ENCODE peak calls at places on chromosome 2, in six cellular contexts. P is H9, I is fibroblast of lung, M is cardiac muscle cell, Z is right lobe of liver, D is GM23248. F is an unnamed sample.
A peak's percentile ranks its signal among the peaks of the same experiment; 100 is the strongest.

GRCh38 chr2:240793313-240794177 is 26.5 kb downstream of the KIF1A start:
- DNase-seq in Z (peak; percentile 64), I (no peak), D (no peak), P (no peak), M (no peak), F (no peak)

GRCh38 chr2:112891333-112891950 is 19.5 kb upstream of the IL37 start:
- DNase-seq in Z (no peak), D (no peak), M (no peak), P (no peak), I (no peak), F (no peak)

GRCh38 chr2:215619989-215620388 is 184.1 kb upstream of the FN1 start:
- DNase-seq in M (no peak), P (no peak), I (no peak), Z (no peak), D (peak; percentile 34), F (no peak)

GRCh38 chr2:147420517-147420916 is 424.3 kb upstream of the ACVR2A start:
- DNase-seq in D (no peak), Z (no peak), M (no peak), P (peak; percentile 33), I (no peak), F (no peak)

GRCh38 chr2:26691140-26691539 is 1.4 kb upstream of the KCNK3 start:
- DNase-seq in M (no peak), P (no peak), I (no peak), D (no peak), Z (no peak), F (peak; percentile 49)

GRCh38 chr2:240624011-240624949 is 1.0 kb upstream of the GPR35 start:
- DNase-seq in Z (peak; percentile 49), M (no peak), I (no peak), D (no peak), P (no peak), F (no peak)

GRCh38 chr2:132937629-132938028 is 267.6 kb upstream of the LYPD1 start:
- DNase-seq in Z (no peak), M (no peak), D (peak; percentile 26), P (no peak), I (peak; percentile 54), F (peak; percentile 9)

GRCh38 chr2:33433279-33434235 is 42.9 kb upstream of the RASGRP3 start:
- DNase-seq in Z (no peak), I (peak; percentile 38), D (no peak), M (no peak), P (no peak), F (no peak)

GRCh38 chr2:61165946-61166345 is 4.0 kb downstream of the C2orf74 start:
- DNase-seq in D (no peak), M (no peak), Z (no peak), P (no peak), I (no peak), F (no peak)

GRCh38 chr2:113175101-113175628 is 1.4 kb downstream of the PSD4 start:
- DNase-seq in I (no peak), M (no peak), Z (no peak), D (no peak), P (no peak), F (no peak)

GRCh38 chr2:199144036-199144435 is 313.7 kb downstream of the SATB2 start:
- DNase-seq in M (no peak), I (no peak), P (no peak), Z (no peak), D (no peak), F (no peak)

GRCh38 chr2:111688501-111688900 is 195.5 kb downstream of the ANAPC1 start:
- DNase-seq in I (peak; percentile 52), Z (no peak), M (no peak), P (no peak), D (no peak), F (no peak)

GRCh38 chr2:111689899-111690298 is 194.1 kb downstream of the ANAPC1 start:
- DNase-seq in D (no peak), P (no peak), M (no peak), I (peak; percentile 36), Z (no peak), F (no peak)

GRCh38 chr2:111689174-111689573 is 194.8 kb downstream of the ANAPC1 start:
- DNase-seq in D (no peak), Z (no peak), P (no peak), M (no peak), I (no peak), F (no peak)

GRCh38 chr2:111692311-111692710 is 191.7 kb downstream of the ANAPC1 start:
- DNase-seq in M (no peak), I (no peak), D (no peak), Z (no peak), P (no peak), F (no peak)

DNA sequence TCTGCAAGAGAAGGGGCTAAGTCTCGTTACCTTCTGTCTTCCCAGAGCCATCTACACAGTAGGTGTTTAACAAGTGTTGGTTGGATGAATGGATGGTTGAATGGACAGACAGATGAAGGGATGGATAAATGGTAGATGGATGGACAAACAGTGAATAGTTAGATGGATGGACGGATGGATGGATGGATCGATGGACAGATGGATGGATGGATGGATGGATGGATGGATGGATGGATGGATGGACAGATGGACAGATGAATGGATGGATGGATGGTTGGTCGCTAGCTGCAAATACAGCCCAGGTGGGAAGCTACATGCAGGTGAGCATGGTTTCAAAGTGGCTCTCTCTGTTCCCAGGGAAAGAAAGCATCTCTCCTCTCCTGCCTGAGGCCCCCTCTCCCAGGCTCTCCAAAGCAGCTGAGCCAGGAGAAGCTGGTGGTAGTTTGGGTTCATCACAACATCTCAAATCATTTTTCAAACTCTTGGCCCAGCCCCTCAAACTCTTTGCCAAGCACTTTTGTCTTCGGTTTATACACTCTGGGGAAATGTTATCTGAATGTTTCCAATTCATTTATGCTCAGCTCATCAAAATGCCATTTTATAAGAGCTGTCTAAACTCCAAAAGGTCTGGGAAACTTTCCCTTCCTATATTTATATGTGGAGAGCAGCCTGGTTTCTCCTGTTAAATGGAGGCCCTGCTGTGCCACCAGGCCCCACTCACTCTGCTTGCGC is 192.7 kb downstream of the ANAPC1 start:
- DNase-seq in M (no peak), D (no peak), P (no peak), Z (no peak), I (peak; percentile 33), F (no peak)
- H3K27me3 ChIP-seq in M (no peaks in the 10 kb centered on the region), D (no peaks in the 10 kb centered on the region), P (no peaks in the 10 kb centered on the region), Z (no peaks in the 10 kb centered on the region), I (no peaks in the 10 kb centered on the region), F (no peaks in the 10 kb centered on the region)

GRCh38 chr2:209942936-209943605 is 59.4 kb upstream of the RPE start:
- DNase-seq in I (no peak), P (no peak), M (no peak), D (no peak), Z (no peak), F (no peak)
- H3K27me3 ChIP-seq in I (no peaks in the 10 kb centered on the region), P (no peaks in the 10 kb centered on the region), M (no peaks in the 10 kb centered on the region), D (no peaks in the 10 kb centered on the region), Z (no peaks in the 10 kb centered on the region), F (no peaks in the 10 kb centered on the region)

DNA sequence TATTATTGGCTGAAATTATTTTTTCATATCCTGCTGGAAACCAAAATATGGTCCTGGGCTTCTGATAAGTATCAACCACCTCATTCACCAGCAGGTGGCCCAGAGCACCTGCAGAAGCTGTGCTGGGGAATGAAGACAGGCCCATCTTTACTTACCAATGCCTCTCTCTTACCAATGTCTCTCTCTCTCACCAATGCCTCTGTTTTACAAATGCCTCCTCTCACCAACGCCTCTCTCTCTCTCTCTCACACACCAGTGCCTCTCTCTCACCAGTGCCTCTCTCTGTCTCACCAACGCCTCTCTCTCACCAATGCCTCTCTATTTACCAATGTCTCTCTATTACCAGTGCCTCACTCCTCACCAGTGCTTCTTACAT is 2.3 kb upstream of the MAL start:
- DNase-seq in Z (no peak), P (no peak), M (no peak), D (no peak), I (no peak), F (no peak)
- H3K27me3 ChIP-seq in Z (peaks cover 18% of the 10 kb centered on the region), P (peaks cover 38% of the 10 kb centered on the region), M (peaks cover 62% of the 10 kb centered on the region), D (peaks cover 70% of the 10 kb centered on the region), I (peaks cover 44% of the 10 kb centered on the region), F (peaks cover 43% of the 10 kb centered on the region)

GRCh38 chr2:68386362-68386761 is 21.3 kb downstream of the PLEK start:
- DNase-seq in D (no peak), I (no peak), Z (no peak), M (no peak), P (no peak), F (no peak)

GRCh38 chr2:68385907-68386287 is 20.8 kb downstream of the PLEK start:
- DNase-seq in D (no peak), I (no peak), Z (no peak), P (no peak), M (no peak), F (no peak)

GRCh38 chr2:68384485-68385107 is 19.5 kb downstream of the PLEK start:
- DNase-seq in I (no peak), P (no peak), Z (no peak), M (no peak), D (no peak), F (no peak)

GRCh38 chr2:68385232-68385906 is 20.3 kb downstream of the PLEK start:
- DNase-seq in I (no peak), P (no peak), D (no peak), M (no peak), Z (no peak), F (no peak)

DNA sequence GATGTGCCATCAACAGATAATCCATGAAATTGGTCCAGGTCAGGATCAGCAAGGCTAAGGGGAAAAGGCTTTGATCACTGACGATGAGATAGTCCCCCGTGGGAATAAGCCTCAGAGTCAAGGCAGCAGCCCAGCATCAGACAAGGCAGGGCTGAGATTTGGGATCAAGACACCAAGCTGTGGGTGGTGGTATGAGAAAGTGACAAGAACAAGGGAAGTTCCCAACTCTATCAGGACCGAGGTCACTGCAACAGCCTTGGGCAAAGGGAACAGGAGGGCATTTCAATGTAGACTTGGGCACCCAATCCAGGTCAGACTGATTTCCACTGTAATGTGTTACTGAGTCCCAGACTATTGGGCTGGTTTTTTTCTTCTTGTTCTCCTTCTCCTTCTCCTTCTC is 18.7 kb downstream of the PLEK start:
- DNase-seq in I (no peak), P (no peak), Z (no peak), M (no peak), D (no peak), F (no peak)
- H3K27me3 ChIP-seq in I (peaks cover 28% of the 10 kb centered on the region), P (no peaks in the 10 kb centered on the region), Z (no peaks in the 10 kb centered on the region), M (no peaks in the 10 kb centered on the region), D (peaks cover 20% of the 10 kb centered on the region), F (peaks cover 4% of the 10 kb centered on the region)

DNA sequence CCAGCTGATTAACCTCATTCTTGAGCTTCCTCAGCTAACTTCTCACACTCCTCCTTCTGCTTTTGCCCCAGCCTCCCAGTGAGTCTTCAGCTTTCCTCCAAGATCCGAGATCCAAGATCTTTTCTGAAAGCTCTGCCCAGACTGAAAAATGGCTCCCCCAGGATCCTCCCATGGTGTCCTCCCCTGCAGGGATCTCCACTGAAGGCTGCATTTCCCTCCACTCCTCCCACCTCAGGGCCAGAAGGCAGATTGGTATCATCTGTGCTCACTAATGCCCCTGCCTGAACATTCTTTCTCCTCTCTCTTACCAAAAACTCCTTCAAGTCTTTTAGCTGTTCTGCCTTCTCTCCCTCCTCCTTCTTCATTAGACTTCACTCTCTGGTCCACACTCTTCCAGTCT is 6.1 kb upstream of the FOXI3 start:
- DNase-seq in P (no peak), Z (no peak), D (no peak), M (no peak), I (no peak), F (no peak)
- H3K27me3 ChIP-seq in P (no peaks in the 10 kb centered on the region), Z (peaks cover 17% of the 10 kb centered on the region), D (peaks cover 25% of the 10 kb centered on the region), M (peaks cover 13% of the 10 kb centered on the region), I (peaks cover under 1% of the 10 kb centered on the region), F (peaks cover 30% of the 10 kb centered on the region)

DNA sequence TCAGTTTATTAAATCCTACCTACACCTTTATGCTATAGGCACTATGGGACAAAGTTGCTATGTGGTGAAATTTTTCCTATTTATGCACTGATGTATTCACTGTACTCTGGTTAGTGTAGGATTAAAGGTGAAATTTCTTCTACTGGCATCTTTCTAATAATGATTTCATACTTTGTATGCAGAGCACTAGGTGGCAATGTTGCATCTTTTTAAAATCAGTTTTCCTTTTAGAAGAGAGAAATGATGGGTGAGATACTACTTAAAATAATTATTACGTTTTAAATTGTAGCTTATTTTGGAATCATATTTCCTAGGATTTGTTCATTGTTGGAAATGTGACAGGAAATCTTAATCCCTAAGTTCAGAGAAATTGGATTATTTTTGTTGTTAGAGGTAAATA is 150.9 kb downstream of the CD8B2 start:
- DNase-seq in I (peak; percentile 24), P (no peak), M (peak; percentile 44), D (peak; percentile 48), Z (no peak), F (no peak)
- H3K27me3 ChIP-seq in I (no peaks in the 10 kb centered on the region), P (no peaks in the 10 kb centered on the region), M (no peaks in the 10 kb centered on the region), D (no peaks in the 10 kb centered on the region), Z (no peaks in the 10 kb centered on the region), F (no peaks in the 10 kb centered on the region)